ENCODE peak calls at places on chromosomes 3 and 15, in four cellular contexts. M is A549, N is K562, Z is HepG2. S is an unnamed sample.

GRCh38 chr3:46670891-46671427 is 22.5 kb downstream of the ALS2CL start:
- DNase-seq in M (no peak), N (no peak), Z (no peak), S (no peak)

GRCh38 chr3:41682996-41683395 is 278.9 kb downstream of the ULK4 start:
- DNase-seq in M (no peak), N (no peak), Z (no peak), S (no peak)

GRCh38 chr3:112980080-112980479 is 5.2 kb upstream of the CD200R1 start:
- DNase-seq in M (no peak), N (no peak), Z (peak), S (no peak)

GRCh38 chr15:51281368-51281967 is 56.9 kb downstream of the CYP19A1 start:
- DNase-seq in M (peak), N (peak), Z (peak), S (peak)

GRCh38 chr15:76060098-76060989 is 559 bp downstream of the TMEM266 start:
- DNase-seq in M (peak), N (no peak), Z (no peak), S (peak)

GRCh38 chr3:7800006-7800780 is 701.4 kb upstream of the LMCD1 start:
- DNase-seq in M (no peak), N (no peak), Z (no peak), S (peak)

GRCh38 chr3:119580148-119580760 is 962 bp downstream of the ADPRH start:
- DNase-seq in M (no peak), N (no peak), Z (no peak), S (peak)

GRCh38 chr15:53031469-53031868 is 241.3 kb upstream of the ONECUT1 start:
- DNase-seq in M (no peak), N (no peak), Z (peak), S (no peak)

GRCh38 chr3:177615015-177615414 is 417.7 kb upstream of the TBL1XR1 start:
- DNase-seq in M (peak), N (peak), Z (peak), S (peak)

GRCh38 chr3:173140986-173141385 is at the start of gene SPATA16:
- DNase-seq in M (no peak), N (no peak), Z (no peak), S (no peak)

GRCh38 chr3:105791919-105792786 is 76.7 kb downstream of the CBLB start:
- DNase-seq in M (peak), N (no peak), Z (peak), S (peak)

GRCh38 chr15:98405013-98405412 is 243.3 kb upstream of the IGF1R start:
- DNase-seq in M (no peak), N (no peak), Z (no peak), S (no peak)

GRCh38 chr3:188583476-188584161 is 429.7 kb downstream of the LPP start:
- DNase-seq in M (peak), N (no peak), Z (no peak), S (no peak)

GRCh38 chr15:75727851-75728715 is 15.4 kb upstream of the CSPG4 start:
- DNase-seq in M (peak), N (no peak), Z (peak), S (peak)

GRCh38 chr15:95850837-95851236 is 479.7 kb upstream of the NR2F2 start:
- DNase-seq in M (peak), N (no peak), Z (no peak), S (no peak)

DNA sequence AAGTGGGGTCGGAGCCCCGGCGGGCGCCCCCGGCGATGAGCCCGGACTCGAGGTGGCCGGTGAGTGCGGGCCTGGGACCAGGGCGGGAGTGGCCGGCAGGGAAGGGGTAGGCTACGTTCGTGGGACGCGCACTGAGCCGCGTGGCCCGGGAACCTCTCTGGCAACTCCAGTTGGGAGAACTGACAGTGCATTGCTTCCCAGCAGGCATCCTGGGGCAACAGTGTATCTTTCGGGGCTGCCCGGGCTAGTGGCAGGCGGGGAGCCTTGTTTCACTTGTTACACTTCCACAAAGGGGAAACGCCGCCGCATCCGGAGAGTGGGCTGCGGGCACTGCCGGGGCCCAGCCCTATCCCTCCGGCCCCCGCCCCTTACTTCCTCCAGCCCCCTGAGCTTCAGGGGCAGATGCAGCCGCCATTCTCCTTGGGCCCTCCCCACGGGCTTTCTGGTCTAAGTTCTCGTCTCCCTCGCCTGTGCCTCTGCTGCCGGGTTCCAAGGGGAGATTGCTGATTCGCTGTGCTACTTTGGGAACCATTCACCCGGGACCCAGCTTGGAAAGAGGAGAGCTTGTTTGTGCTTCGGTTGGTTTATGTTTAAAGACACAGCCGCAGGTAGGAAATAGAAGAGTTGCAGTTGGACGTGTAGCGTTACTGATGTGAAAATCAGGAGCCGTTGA is 681 bp downstream of the BRPF1 start:
- DNase-seq in M (no peak), N (peak), Z (no peak), S (peak)
- TF ChIP-seq POLR2A in M (no peak), N (no peak), Z (no peak), S (peak)

GRCh38 chr3:138349926-138350665 is 1.7 kb downstream of the MRAS start:
- DNase-seq in M (no peak), N (no peak), Z (peak), S (peak)

GRCh38 chr3:138348107-138348949 is at the start of gene MRAS:
- DNase-seq in M (peak), N (peak), Z (peak), S (peak)

GRCh38 chr3:138351151-138351550 is 2.8 kb downstream of the MRAS start:
- DNase-seq in M (no peak), N (no peak), Z (no peak), S (no peak)

GRCh38 chr3:138347084-138347483 is 1.3 kb upstream of the MRAS start:
- DNase-seq in M (no peak), N (no peak), Z (no peak), S (no peak)

DNA sequence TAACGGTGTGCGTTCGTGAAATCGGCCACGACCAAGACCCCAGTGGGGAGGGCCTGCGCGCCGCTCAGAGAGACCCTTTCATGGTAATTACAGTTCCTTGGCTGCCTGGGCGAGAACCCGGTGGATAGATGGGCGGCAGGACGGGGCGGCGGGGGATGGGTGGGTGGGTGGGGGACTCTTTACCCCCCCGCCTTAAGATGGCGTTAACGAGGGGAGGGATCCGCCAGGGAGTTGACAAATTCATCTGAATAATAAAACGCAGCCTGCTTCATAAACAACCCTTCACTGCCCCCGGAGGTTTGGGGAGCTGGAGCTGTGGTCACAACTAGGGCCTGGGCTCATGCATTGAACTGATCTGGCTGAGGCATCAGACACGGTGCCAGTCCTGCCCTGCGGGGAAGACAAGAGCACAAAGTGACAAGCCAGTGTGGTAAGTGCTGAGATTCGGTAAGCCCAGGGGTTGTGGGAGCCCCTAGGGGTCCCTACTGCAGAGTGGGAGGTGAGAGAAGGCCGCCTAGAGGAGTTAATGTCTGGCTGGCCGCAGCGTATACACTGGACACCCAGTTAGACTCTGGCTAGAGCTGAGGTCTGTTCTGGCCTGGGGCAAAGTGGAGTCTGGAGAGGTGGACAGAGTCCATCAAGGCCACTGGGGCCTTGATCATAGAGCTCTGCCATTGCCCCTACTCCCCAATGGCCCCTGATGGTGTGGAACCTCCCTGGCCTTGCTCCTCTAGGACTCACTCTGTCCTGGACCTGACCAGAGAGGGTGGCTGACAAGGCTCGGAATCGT is 766 bp downstream of the MRAS start:
- DNase-seq in M (peak), N (peak), Z (peak), S (peak)
- TF ChIP-seq MAX in M (no peak), N (no peak), Z (no peak), S (no peak)

GRCh38 chr3:100600181-100601042 is 9.0 kb upstream of the ADGRG7 start:
- DNase-seq in M (peak), N (no peak), Z (no peak), S (peak)
- TF ChIP-seq MYC in M (no peak), N (no peak), Z (no peak), S (no peak)

GRCh38 chr15:64990168-64990470 is 405 bp upstream of the SPG21 start:
- DNase-seq in M (no peak), N (no peak), Z (no peak), S (no peak)
- TF ChIP-seq POLR2A in M (no peak), N (no peak), Z (no peak), S (no peak)

GRCh38 chr3:69164296-69164695 is 41.9 kb upstream of the LMOD3 start:
- DNase-seq in M (no peak), N (no peak), Z (no peak), S (no peak)

GRCh38 chr3:69160107-69160506 is 37.7 kb upstream of the LMOD3 start:
- DNase-seq in M (no peak), N (no peak), Z (no peak), S (no peak)

GRCh38 chr3:69160525-69160924 is 38.1 kb upstream of the LMOD3 start:
- DNase-seq in M (no peak), N (no peak), Z (no peak), S (no peak)

GRCh38 chr3:69162205-69162980 is 40.0 kb upstream of the LMOD3 start:
- DNase-seq in M (no peak), N (no peak), Z (no peak), S (no peak)

DNA sequence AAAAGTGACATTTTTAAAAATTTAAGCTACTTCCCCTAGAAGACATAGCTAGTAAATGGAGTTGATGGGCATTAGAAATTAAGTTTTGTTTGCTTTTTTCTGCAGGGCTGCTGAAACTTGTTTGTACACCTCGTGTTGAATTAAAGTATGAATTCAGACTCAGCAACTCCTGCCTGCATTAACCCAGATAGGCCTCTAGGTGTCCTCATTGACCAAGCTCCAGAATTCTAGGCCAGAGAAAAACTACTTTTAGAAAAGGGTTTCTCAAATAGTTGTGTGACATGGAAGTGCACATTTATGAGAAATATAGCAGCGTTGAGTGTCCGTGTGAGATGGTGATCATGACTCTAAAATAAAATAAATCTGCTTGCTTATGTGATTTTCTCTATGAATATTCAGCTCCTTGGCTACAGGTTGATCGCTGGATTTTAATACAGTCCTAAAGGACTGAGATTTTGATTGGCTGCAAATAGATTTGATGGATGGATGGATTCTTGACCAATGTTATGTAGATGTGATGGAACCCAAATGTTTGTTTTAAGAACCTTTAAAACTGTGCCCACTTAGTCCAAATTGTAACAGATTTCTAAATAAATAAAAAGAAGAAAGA is 39.3 kb upstream of the LMOD3 start:
- DNase-seq in M (peak), N (peak), Z (peak), S (peak)
- TF ChIP-seq MAX in M (no peak), N (no peak), Z (no peak), S (no peak)

GRCh38 chr3:14256561-14257342 is 78.1 kb downstream of the LSM3 start:
- DNase-seq in M (no peak), N (peak), Z (no peak), S (no peak)
- TF ChIP-seq MYC in M (no peak), N (no peak), Z (no peak), S (no peak)

S was measured in NB4.